ENCODE peak calls at places on chromosomes 4 and X, in nine cellular contexts. U is tibial artery; I is epithelial cell of esophagus; S is NCI-H1436; Q is GM03348; X is GM18507; N is NK-92 treated with Interleukin-12 subunit alpha and Interleukin-12 subunit beta, amount 100 ng/mL, for 24 hours; Z is suprapubic skin; D is Right ventricle myocardium superior. A is an unnamed sample.

GRCh38 chrX:103864886-103865534 is 33.0 kb upstream of the RAB9B start:
- DNase-seq in Q (no peak), I (no peak), D (no peak), U (no peak), X (no peak), N (no peak), Z (no peak), S (no peak), A (no peak)

GRCh38 chr4:39044947-39045734 is 12.9 kb upstream of the TMEM156 start:
- DNase-seq in X (no peak), U (no peak), N (no peak), S (no peak), D (peak; percentile 54), I (no peak), Q (peak; percentile 70), Z (no peak), A (no peak)

GRCh38 chr4:118346495-118346894 is 6.3 kb downstream of the PRSS12 start:
- DNase-seq in N (no peak), X (no peak), I (no peak), Q (no peak), Z (no peak), S (no peak), D (no peak), U (no peak), A (no peak)

GRCh38 chrX:14352511-14352910 is 176.8 kb upstream of the GLRA2 start:
- DNase-seq in N (no peak), I (no peak), S (no peak), Q (peak; percentile 15), D (no peak), X (no peak), Z (no peak), U (no peak), A (no peak)

GRCh38 chrX:112967341-112967740 is 126.7 kb upstream of the AMOT start:
- DNase-seq in S (no peak), N (no peak), Z (no peak), Q (peak; percentile 39), D (no peak), U (no peak), I (peak; percentile 75), X (no peak), A (no peak)

GRCh38 chrX:129694805-129695204 is 40.0 kb upstream of the APLN start:
- DNase-seq in I (no peak), N (no peak), Z (no peak), D (no peak), U (no peak), S (no peak), X (no peak), Q (no peak), A (no peak)

GRCh38 chr4:92234393-92235176 is 69.2 kb upstream of the GRID2 start:
- DNase-seq in Q (peak; percentile 3), I (peak; percentile 96), N (no peak), X (no peak), S (no peak), D (no peak), U (no peak), Z (no peak), A (no peak)

GRCh38 chr4:133943081-133943480 is 258.5 kb downstream of the PABPC4L start:
- DNase-seq in D (no peak), Q (no peak), N (no peak), U (no peak), S (no peak), X (no peak), I (no peak), Z (no peak), A (no peak)

GRCh38 chr4:55851885-55852284 is 1.6 kb upstream of the EXOC1 start:
- DNase-seq in I (peak; percentile 97), D (no peak), U (no peak), Q (no peak), X (no peak), S (no peak), N (no peak), Z (no peak), A (no peak)

GRCh38 chr4:107392951-107393350 is 327.1 kb downstream of the PAPSS1 start:
- DNase-seq in Q (peak; percentile 65), S (no peak), U (peak; percentile 34), I (peak; percentile 18), X (no peak), Z (peak; percentile 73), D (no peak), N (no peak), A (no peak)

GRCh38 chr4:173505924-173506779 is 23.9 kb downstream of the HAND2 start:
- DNase-seq in Z (peak; percentile 81), U (peak; percentile 66), X (peak; percentile 36), I (peak; percentile 29), N (peak; percentile 12), S (peak; percentile 40), Q (peak; percentile 84), D (peak; percentile 83), A (peak; percentile 85)

GRCh38 chrX:44071847-44072545 is 98.8 kb upstream of the NDP start:
- DNase-seq in I (peak; percentile 67), D (no peak), S (no peak), U (no peak), X (no peak), Z (no peak), Q (peak; percentile 33), N (no peak), A (no peak)

GRCh38 chr4:177033632-177034031 is 240.9 kb upstream of the VEGFC start:
- DNase-seq in Z (no peak), D (no peak), Q (no peak), S (no peak), N (no peak), I (no peak), U (no peak), X (no peak), A (no peak)

A was measured in aorta.